ENCODE peak calls at places on chromosome 9, in seven cellular contexts. One of them, this sample, is unnamed. For H3K4me1, the result is how much of the 10 kb centered on the place peaks cover.

GRCh38 chr9:132032584-132032945 is 47.1 kb downstream of the MED27 start:
- DNase-seq in CD4-positive, CD25-positive, alpha-beta regulatory T cell: no peak
- DNase-seq in SJSA1: no peak
- DNase-seq in esophagus squamous epithelium: no peak
- DNase-seq in CD8-positive, alpha-beta memory T cell: no peak
- DNase-seq in pancreas: no peak
- DNase-seq in stomach: no peak
- DNase-seq in this sample: peak

GRCh38 chr9:110340306-110340705 is 2.6 kb upstream of the TXNDC8 start:
- DNase-seq in CD4-positive, CD25-positive, alpha-beta regulatory T cell: no peak
- DNase-seq in SJSA1: no peak
- DNase-seq in esophagus squamous epithelium: no peak
- DNase-seq in CD8-positive, alpha-beta memory T cell: no peak
- DNase-seq in pancreas: no peak
- DNase-seq in stomach: no peak
- DNase-seq in this sample: no peak

GRCh38 chr9:105244996-105245719 is 707 bp downstream of the SLC44A1 start:
- DNase-seq in CD4-positive, CD25-positive, alpha-beta regulatory T cell: peak
- DNase-seq in SJSA1: peak
- DNase-seq in esophagus squamous epithelium: no peak
- DNase-seq in CD8-positive, alpha-beta memory T cell: peak
- DNase-seq in pancreas: peak
- DNase-seq in stomach: peak
- DNase-seq in this sample: peak

GRCh38 chr9:132885691-132886357 is 7.1 kb downstream of the SPACA9 start:
- DNase-seq in CD4-positive, CD25-positive, alpha-beta regulatory T cell: no peak
- DNase-seq in SJSA1: no peak
- DNase-seq in esophagus squamous epithelium: no peak
- DNase-seq in CD8-positive, alpha-beta memory T cell: no peak
- DNase-seq in pancreas: no peak
- DNase-seq in stomach: no peak
- DNase-seq in this sample: no peak

GRCh38 chr9:133715866-133716563 is 22.1 kb downstream of the SARDH start:
- DNase-seq in CD4-positive, CD25-positive, alpha-beta regulatory T cell: no peak
- DNase-seq in SJSA1: peak
- DNase-seq in esophagus squamous epithelium: no peak
- DNase-seq in CD8-positive, alpha-beta memory T cell: peak
- DNase-seq in pancreas: peak
- DNase-seq in stomach: no peak
- DNase-seq in this sample: no peak

GRCh38 chr9:6147847-6148246 is 67.8 kb upstream of the IL33 start:
- DNase-seq in CD4-positive, CD25-positive, alpha-beta regulatory T cell: no peak
- DNase-seq in SJSA1: no peak
- DNase-seq in esophagus squamous epithelium: no peak
- DNase-seq in CD8-positive, alpha-beta memory T cell: no peak
- DNase-seq in pancreas: no peak
- DNase-seq in stomach: no peak
- DNase-seq in this sample: no peak

GRCh38 chr9:94758844-94759243 is 32.3 kb downstream of the AOPEP start:
- DNase-seq in CD4-positive, CD25-positive, alpha-beta regulatory T cell: no peak
- DNase-seq in SJSA1: no peak
- DNase-seq in esophagus squamous epithelium: no peak
- DNase-seq in CD8-positive, alpha-beta memory T cell: no peak
- DNase-seq in pancreas: no peak
- DNase-seq in stomach: no peak
- DNase-seq in this sample: no peak

GRCh38 chr9:111896942-111897830 is 572 bp downstream of the UGCG start:
- DNase-seq in CD4-positive, CD25-positive, alpha-beta regulatory T cell: no peak
- DNase-seq in SJSA1: peak
- DNase-seq in esophagus squamous epithelium: no peak
- DNase-seq in CD8-positive, alpha-beta memory T cell: peak
- DNase-seq in pancreas: peak
- DNase-seq in stomach: no peak
- DNase-seq in this sample: peak

GRCh38 chr9:92590386-92590785 is 54.6 kb upstream of the ECM2 start:
- DNase-seq in CD4-positive, CD25-positive, alpha-beta regulatory T cell: no peak
- DNase-seq in SJSA1: no peak
- DNase-seq in esophagus squamous epithelium: no peak
- DNase-seq in CD8-positive, alpha-beta memory T cell: no peak
- DNase-seq in pancreas: no peak
- DNase-seq in stomach: no peak
- DNase-seq in this sample: no peak

GRCh38 chr9:18343799-18344198 is 130.2 kb upstream of the ADAMTSL1 start:
- DNase-seq in CD4-positive, CD25-positive, alpha-beta regulatory T cell: no peak
- DNase-seq in SJSA1: no peak
- DNase-seq in esophagus squamous epithelium: no peak
- DNase-seq in CD8-positive, alpha-beta memory T cell: no peak
- DNase-seq in pancreas: no peak
- DNase-seq in stomach: no peak
- DNase-seq in this sample: no peak

GRCh38 chr9:136007906-136008692 is 46.9 kb upstream of the UBAC1 start:
- DNase-seq in CD4-positive, CD25-positive, alpha-beta regulatory T cell: no peak
- DNase-seq in SJSA1: peak
- DNase-seq in esophagus squamous epithelium: no peak
- DNase-seq in CD8-positive, alpha-beta memory T cell: no peak
- DNase-seq in pancreas: peak
- DNase-seq in stomach: no peak
- DNase-seq in this sample: no peak

GRCh38 chr9:676780-677458 is 164.6 kb upstream of the DMRT1 start:
- DNase-seq in CD4-positive, CD25-positive, alpha-beta regulatory T cell: no peak
- DNase-seq in SJSA1: no peak
- DNase-seq in esophagus squamous epithelium: no peak
- DNase-seq in CD8-positive, alpha-beta memory T cell: no peak
- DNase-seq in pancreas: no peak
- DNase-seq in stomach: no peak
- DNase-seq in this sample: peak

GRCh38 chr9:1490341-1491115 is 440.4 kb downstream of the DMRT2 start:
- DNase-seq in CD4-positive, CD25-positive, alpha-beta regulatory T cell: no peak
- DNase-seq in SJSA1: peak
- DNase-seq in esophagus squamous epithelium: no peak
- DNase-seq in CD8-positive, alpha-beta memory T cell: no peak
- DNase-seq in pancreas: no peak
- DNase-seq in stomach: no peak
- DNase-seq in this sample: no peak

GRCh38 chr9:118209343-118209742 is 505.1 kb downstream of the TLR4 start:
- DNase-seq in CD4-positive, CD25-positive, alpha-beta regulatory T cell: no peak
- DNase-seq in SJSA1: no peak
- DNase-seq in esophagus squamous epithelium: no peak
- DNase-seq in CD8-positive, alpha-beta memory T cell: no peak
- DNase-seq in pancreas: no peak
- DNase-seq in stomach: no peak
- DNase-seq in this sample: no peak

GRCh38 chr9:36597412-36598178 is 24.9 kb downstream of the MELK start:
- DNase-seq in CD4-positive, CD25-positive, alpha-beta regulatory T cell: no peak
- DNase-seq in SJSA1: peak
- DNase-seq in esophagus squamous epithelium: no peak
- DNase-seq in CD8-positive, alpha-beta memory T cell: no peak
- DNase-seq in pancreas: no peak
- DNase-seq in stomach: no peak
- DNase-seq in this sample: no peak

GRCh38 chr9:77725051-77725702 is 77.1 kb upstream of the GNA14 start:
- DNase-seq in CD4-positive, CD25-positive, alpha-beta regulatory T cell: no peak
- DNase-seq in SJSA1: no peak
- DNase-seq in esophagus squamous epithelium: no peak
- DNase-seq in CD8-positive, alpha-beta memory T cell: no peak
- DNase-seq in pancreas: no peak
- DNase-seq in stomach: no peak
- DNase-seq in this sample: no peak

GRCh38 chr9:98971168-98971914 is 27.6 kb downstream of the COL15A1 start:
- DNase-seq in CD4-positive, CD25-positive, alpha-beta regulatory T cell: no peak
- DNase-seq in SJSA1: peak
- DNase-seq in esophagus squamous epithelium: no peak
- DNase-seq in CD8-positive, alpha-beta memory T cell: no peak
- DNase-seq in pancreas: no peak
- DNase-seq in stomach: no peak
- DNase-seq in this sample: no peak

GRCh38 chr9:128145536-128145935 is 3.7 kb upstream of the LCN2 start:
- DNase-seq in CD4-positive, CD25-positive, alpha-beta regulatory T cell: no peak
- DNase-seq in SJSA1: no peak
- DNase-seq in esophagus squamous epithelium: no peak
- DNase-seq in CD8-positive, alpha-beta memory T cell: no peak
- DNase-seq in pancreas: peak
- DNase-seq in stomach: no peak
- DNase-seq in this sample: no peak

GRCh38 chr9:128144239-128145181 is 4.7 kb upstream of the LCN2 start:
- DNase-seq in CD4-positive, CD25-positive, alpha-beta regulatory T cell: no peak
- DNase-seq in SJSA1: no peak
- DNase-seq in esophagus squamous epithelium: no peak
- DNase-seq in CD8-positive, alpha-beta memory T cell: no peak
- DNase-seq in pancreas: peak
- DNase-seq in stomach: no peak
- DNase-seq in this sample: no peak

GRCh38 chr9:128142596-128142995 is 6.7 kb upstream of the LCN2 start:
- DNase-seq in CD4-positive, CD25-positive, alpha-beta regulatory T cell: no peak
- DNase-seq in SJSA1: no peak
- DNase-seq in esophagus squamous epithelium: no peak
- DNase-seq in CD8-positive, alpha-beta memory T cell: no peak
- DNase-seq in pancreas: peak
- DNase-seq in stomach: no peak
- DNase-seq in this sample: no peak

GRCh38 chr9:128142061-128142460 is 7.2 kb upstream of the LCN2 start:
- DNase-seq in CD4-positive, CD25-positive, alpha-beta regulatory T cell: no peak
- DNase-seq in SJSA1: no peak
- DNase-seq in esophagus squamous epithelium: no peak
- DNase-seq in CD8-positive, alpha-beta memory T cell: peak
- DNase-seq in pancreas: no peak
- DNase-seq in stomach: no peak
- DNase-seq in this sample: no peak

DNA sequence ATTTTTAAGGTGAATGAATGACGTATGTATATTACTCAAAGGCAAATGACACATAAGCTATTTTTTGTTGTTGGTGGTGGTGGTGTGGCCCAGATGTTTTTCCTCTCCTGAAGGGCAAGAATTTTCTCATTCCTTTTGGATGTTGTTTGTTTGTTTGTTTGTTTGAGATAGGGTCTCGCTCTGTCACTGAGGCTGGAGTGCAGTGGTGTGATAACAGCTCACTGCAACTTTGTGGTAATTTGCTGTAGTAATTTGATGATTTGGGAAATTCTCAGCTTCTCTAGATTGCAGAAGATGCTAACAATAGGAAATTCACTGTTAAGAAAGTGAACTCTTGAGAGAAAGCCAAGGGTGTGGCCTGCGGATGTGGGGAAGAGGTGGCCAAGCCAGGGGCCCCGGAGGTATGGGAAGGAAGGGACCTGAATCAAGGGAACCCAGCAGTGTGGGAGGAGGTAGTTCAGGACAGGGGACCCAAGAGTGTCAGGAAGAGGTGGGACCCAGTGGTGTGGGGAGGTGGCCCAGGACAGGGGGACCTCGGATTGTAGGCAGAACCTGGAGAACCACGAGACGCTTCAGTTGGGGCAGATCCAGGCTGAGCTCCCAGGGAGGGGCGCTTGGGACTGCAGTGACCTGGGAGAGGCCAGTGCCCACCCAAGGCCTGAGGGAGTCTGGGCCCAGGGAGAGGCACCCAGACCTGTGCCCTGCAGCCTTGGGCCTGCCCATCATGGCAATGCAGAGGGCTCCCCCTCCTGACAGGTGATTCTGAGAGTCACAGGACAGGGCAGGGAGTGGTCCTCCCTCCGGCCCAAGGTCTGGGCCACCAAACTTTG is 5.6 kb upstream of the LCN2 start:
- DNase-seq in CD4-positive, CD25-positive, alpha-beta regulatory T cell: no peak
- DNase-seq in SJSA1: no peak
- DNase-seq in esophagus squamous epithelium: no peak
- DNase-seq in CD8-positive, alpha-beta memory T cell: no peak
- DNase-seq in pancreas: peak
- DNase-seq in stomach: no peak
- DNase-seq in this sample: no peak
- H3K27ac ChIP-seq in CD4-positive, CD25-positive, alpha-beta regulatory T cell: no peak
- H3K27ac ChIP-seq in SJSA1: no peak
- H3K27ac ChIP-seq in esophagus squamous epithelium: no peak
- H3K27ac ChIP-seq in CD8-positive, alpha-beta memory T cell: no peak
- H3K27ac ChIP-seq in pancreas: no peak
- H3K27ac ChIP-seq in stomach: no peak
- H3K27ac ChIP-seq in this sample: no peak

DNA sequence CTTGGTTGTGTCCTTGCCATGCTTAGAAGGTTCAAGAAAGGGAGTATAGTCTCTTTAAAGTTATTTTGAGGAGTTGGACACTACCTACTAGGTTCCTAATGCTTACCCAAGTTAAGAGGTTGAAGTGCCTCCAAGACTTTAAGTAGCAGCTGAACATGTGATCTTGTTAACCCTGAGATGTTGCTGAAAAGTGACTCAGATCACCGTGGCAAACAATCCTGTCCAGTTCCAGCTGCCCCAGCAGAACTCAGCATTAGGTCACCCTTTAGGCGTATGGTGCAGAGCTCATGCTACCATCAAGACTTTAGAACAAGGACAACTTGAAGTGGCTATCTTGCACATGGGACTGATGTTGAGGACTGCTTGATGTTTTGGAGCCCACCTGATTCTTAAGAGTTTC is 22.5 kb downstream of the ZNF462 start:
- DNase-seq in CD4-positive, CD25-positive, alpha-beta regulatory T cell: no peak
- DNase-seq in SJSA1: no peak
- DNase-seq in esophagus squamous epithelium: no peak
- DNase-seq in CD8-positive, alpha-beta memory T cell: no peak
- DNase-seq in pancreas: no peak
- DNase-seq in stomach: no peak
- DNase-seq in this sample: peak
- H3K4me1 ChIP-seq in CD4-positive, CD25-positive, alpha-beta regulatory T cell: under half
- H3K4me1 ChIP-seq in SJSA1: under half
- H3K4me1 ChIP-seq in esophagus squamous epithelium: under half
- H3K4me1 ChIP-seq in CD8-positive, alpha-beta memory T cell: under half
- H3K4me1 ChIP-seq in pancreas: under half
- H3K4me1 ChIP-seq in stomach: under half
- H3K4me1 ChIP-seq in this sample: under half

GRCh38 chr9:33132249-33132772 is 34.8 kb downstream of the B4GALT1 start:
- DNase-seq in CD4-positive, CD25-positive, alpha-beta regulatory T cell: no peak
- DNase-seq in SJSA1: no peak
- DNase-seq in esophagus squamous epithelium: no peak
- DNase-seq in CD8-positive, alpha-beta memory T cell: no peak
- DNase-seq in pancreas: no peak
- DNase-seq in stomach: no peak
- DNase-seq in this sample: no peak
- H3K27ac ChIP-seq in CD4-positive, CD25-positive, alpha-beta regulatory T cell: no peak
- H3K27ac ChIP-seq in SJSA1: no peak
- H3K27ac ChIP-seq in esophagus squamous epithelium: peak
- H3K27ac ChIP-seq in CD8-positive, alpha-beta memory T cell: no peak
- H3K27ac ChIP-seq in pancreas: no peak
- H3K27ac ChIP-seq in stomach: peak
- H3K27ac ChIP-seq in this sample: peak

GRCh38 chr9:83472764-83473163 is 65.4 kb downstream of the FRMD3 start:
- DNase-seq in CD4-positive, CD25-positive, alpha-beta regulatory T cell: no peak
- DNase-seq in SJSA1: peak
- DNase-seq in esophagus squamous epithelium: no peak
- DNase-seq in CD8-positive, alpha-beta memory T cell: no peak
- DNase-seq in pancreas: no peak
- DNase-seq in stomach: no peak
- DNase-seq in this sample: no peak

GRCh38 chr9:83471223-83471622 is 67.0 kb downstream of the FRMD3 start:
- DNase-seq in CD4-positive, CD25-positive, alpha-beta regulatory T cell: no peak
- DNase-seq in SJSA1: no peak
- DNase-seq in esophagus squamous epithelium: no peak
- DNase-seq in CD8-positive, alpha-beta memory T cell: no peak
- DNase-seq in pancreas: no peak
- DNase-seq in stomach: no peak
- DNase-seq in this sample: no peak

GRCh38 chr9:83472221-83472665 is 66.0 kb downstream of the FRMD3 start:
- DNase-seq in CD4-positive, CD25-positive, alpha-beta regulatory T cell: no peak
- DNase-seq in SJSA1: peak
- DNase-seq in esophagus squamous epithelium: no peak
- DNase-seq in CD8-positive, alpha-beta memory T cell: no peak
- DNase-seq in pancreas: no peak
- DNase-seq in stomach: peak
- DNase-seq in this sample: no peak

GRCh38 chr9:83469722-83470121 is 68.5 kb downstream of the FRMD3 start:
- DNase-seq in CD4-positive, CD25-positive, alpha-beta regulatory T cell: no peak
- DNase-seq in SJSA1: no peak
- DNase-seq in esophagus squamous epithelium: no peak
- DNase-seq in CD8-positive, alpha-beta memory T cell: no peak
- DNase-seq in pancreas: no peak
- DNase-seq in stomach: no peak
- DNase-seq in this sample: no peak

GRCh38 chr9:83466877-83467276 is 71.3 kb downstream of the FRMD3 start:
- DNase-seq in CD4-positive, CD25-positive, alpha-beta regulatory T cell: no peak
- DNase-seq in SJSA1: no peak
- DNase-seq in esophagus squamous epithelium: no peak
- DNase-seq in CD8-positive, alpha-beta memory T cell: no peak
- DNase-seq in pancreas: no peak
- DNase-seq in stomach: no peak
- DNase-seq in this sample: no peak
- H3K4me1 ChIP-seq in CD4-positive, CD25-positive, alpha-beta regulatory T cell: under half
- H3K4me1 ChIP-seq in SJSA1: under half
- H3K4me1 ChIP-seq in esophagus squamous epithelium: under half
- H3K4me1 ChIP-seq in CD8-positive, alpha-beta memory T cell: under half
- H3K4me1 ChIP-seq in pancreas: under half
- H3K4me1 ChIP-seq in stomach: under half
- H3K4me1 ChIP-seq in this sample: under half

This sample was measured in lung.